ENCODE peak calls at places on chromosomes 11 and 22, in ten cellular contexts. M is NCI-H1436; B is activated T-helper 1 cell treated with anti-CD3 and anti-CD28 coated beads, Interleukin-2, amount 50 U/mL, for 16 hours; O is T-helper 1 cell; X is foreskin fibroblast; E is NCI-H1417; R is fibroblast of villous mesenchyme; C is SK-MEL-5; N is aorta; T is AG04450. I is an unnamed sample.

GRCh38 chr11:102220728-102221467 is 96.4 kb upstream of the BIRC3 start:
- DNase-seq in M (no peak), B (no peak), O (no peak), X (peak; percentile 81), E (no peak), R (peak; percentile 47), C (peak; percentile 8), N (no peak), T (peak; percentile 26), I (no peak)

GRCh38 chr11:124311677-124312076 is 2.1 kb downstream of the OR8D1 start:
- DNase-seq in M (no peak), B (no peak), O (no peak), X (no peak), E (no peak), R (no peak), C (no peak), N (no peak), T (no peak), I (no peak)

GRCh38 chr22:36367066-36367465 is 20.7 kb downstream of the MYH9 start:
- DNase-seq in M (no peak), B (no peak), O (no peak), X (peak; percentile 35), E (no peak), R (no peak), C (no peak), N (no peak), T (no peak), I (no peak)

GRCh38 chr11:8905528-8906165 is 5.3 kb upstream of the AKIP1 start:
- DNase-seq in M (no peak), B (no peak), O (no peak), X (peak; percentile 88), E (no peak), R (peak; percentile 89), C (peak; percentile 33), N (no peak), T (no peak), I (no peak)

GRCh38 chr11:3229673-3230630 is 2.3 kb downstream of the MRGPRE start:
- DNase-seq in M (no peak), B (no peak), O (no peak), X (no peak), E (no peak), R (no peak), C (no peak), N (no peak), T (no peak), I (no peak)

GRCh38 chr22:48379371-48379770 is 1448.3 kb downstream of the BRD1 start:
- DNase-seq in M (no peak), B (no peak), O (no peak), X (no peak), E (no peak), R (no peak), C (no peak), N (no peak), T (no peak), I (no peak)

GRCh38 chr11:64568041-64568571 is 22.9 kb upstream of the SLC22A12 start:
- DNase-seq in M (no peak), B (no peak), O (no peak), X (no peak), E (no peak), R (no peak), C (no peak), N (peak; percentile 43), T (no peak), I (no peak)

GRCh38 chr11:16226245-16226644 is 130.1 kb downstream of the SOX6 start:
- DNase-seq in M (peak; percentile 69), B (no peak), O (no peak), X (peak; percentile 41), E (peak; percentile 87), R (peak; percentile 34), C (peak; percentile 80), N (no peak), T (no peak), I (no peak)

GRCh38 chr11:17519031-17519430 is 25.2 kb downstream of the USH1C start:
- DNase-seq in M (no peak), B (no peak), O (no peak), X (no peak), E (no peak), R (no peak), C (no peak), N (no peak), T (no peak), I (no peak)

GRCh38 chr11:8814923-8815240 is 96.1 kb upstream of the AKIP1 start:
- DNase-seq in M (no peak), B (no peak), O (no peak), X (peak; percentile 37), E (no peak), R (peak; percentile 43), C (peak; percentile 47), N (no peak), T (no peak), I (no peak)

GRCh38 chr11:9797300-9797699 is 133.4 kb downstream of the SWAP70 start:
- DNase-seq in M (no peak), B (no peak), O (no peak), X (peak; percentile 37), E (no peak), R (no peak), C (no peak), N (no peak), T (no peak), I (no peak)

GRCh38 chr22:23058063-23058462 is 12.3 kb upstream of the GNAZ start:
- DNase-seq in M (no peak), B (no peak), O (no peak), X (no peak), E (no peak), R (no peak), C (peak; percentile 33), N (no peak), T (no peak), I (no peak)

GRCh38 chr11:32713496-32713895 is 81.0 kb downstream of the CCDC73 start:
- DNase-seq in M (no peak), B (no peak), O (no peak), X (peak; percentile 33), E (peak; percentile 27), R (peak; percentile 4), C (peak; percentile 23), N (no peak), T (no peak), I (no peak)

GRCh38 chr22:44393066-44393465 is 80.3 kb upstream of the SHISAL1 start:
- DNase-seq in M (no peak), B (no peak), O (peak; percentile 4), X (no peak), E (no peak), R (no peak), C (no peak), N (peak; percentile 18), T (no peak), I (no peak)

GRCh38 chr11:99098751-99099150 is 78.0 kb downstream of the CNTN5 start:
- DNase-seq in M (no peak), B (no peak), O (no peak), X (no peak), E (no peak), R (no peak), C (no peak), N (no peak), T (no peak), I (no peak)

GRCh38 chr11:64742940-64743590 is 877 bp downstream of the RASGRP2 start:
- DNase-seq in M (peak; percentile 24), B (peak; percentile 76), O (peak; percentile 69), X (peak; percentile 75), E (peak; percentile 63), R (peak; percentile 70), C (no peak), N (peak; percentile 87), T (no peak), I (peak; percentile 70)

GRCh38 chr11:373716-374551 is 4.6 kb downstream of the B4GALNT4 start:
- DNase-seq in M (no peak), B (no peak), O (no peak), X (no peak), E (no peak), R (no peak), C (peak; percentile 84), N (no peak), T (no peak), I (no peak)

I was measured in central memory CD4-positive, alpha-beta T cell.